ENCODE peak calls at places on chromosomes 2 and 18, in nine cellular contexts. A, Y, W, G, P, I, E, X and O are unnamed samples.

GRCh38 chr2:133324150-133324561 is 244.1 kb downstream of the NCKAP5 start:
- DNase-seq in G (no peak), I (no peak), A (no peak), E (no peak), X (no peak), W (no peak), Y (peak; percentile 93), P (no peak), O (no peak)

GRCh38 chr2:225334524-225334923 is 65.0 kb upstream of the NYAP2 start:
- DNase-seq in Y (no peak), P (no peak), X (no peak), W (peak; percentile 58), E (peak; percentile 42), I (no peak), G (no peak), A (no peak), O (no peak)

GRCh38 chr2:10124538-10125045 is 2.1 kb downstream of the RRM2 start:
- DNase-seq in P (no peak), W (peak; percentile 68), I (peak; percentile 13), G (no peak), Y (peak; percentile 82), X (no peak), E (peak; percentile 56), A (no peak), O (no peak)

GRCh38 chr2:231199219-231199618 is 788 bp downstream of the ARMC9 start:
- DNase-seq in A (no peak), I (no peak), W (no peak), X (no peak), G (no peak), P (no peak), E (no peak), Y (peak; percentile 52), O (no peak)

GRCh38 chr2:39068290-39068689 is 52.6 kb downstream of the SOS1 start:
- DNase-seq in W (no peak), A (no peak), P (no peak), X (no peak), E (no peak), G (no peak), I (no peak), Y (peak; percentile 61), O (no peak)

GRCh38 chr18:65359479-65359878 is 391.3 kb upstream of the CDH7 start:
- DNase-seq in Y (no peak), W (no peak), A (no peak), E (no peak), G (no peak), P (no peak), I (no peak), X (no peak), O (no peak)

GRCh38 chr2:167652401-167652800 is 595.0 kb downstream of the STK39 start:
- DNase-seq in Y (no peak), X (no peak), I (no peak), G (no peak), P (no peak), W (no peak), E (no peak), A (no peak), O (no peak)

GRCh38 chr2:111523009-111523408 is 361.0 kb downstream of the ANAPC1 start:
- DNase-seq in E (no peak), X (no peak), G (no peak), P (peak; percentile 54), Y (no peak), W (no peak), A (no peak), I (no peak), O (peak; percentile 34)

GRCh38 chr18:77103991-77104521 is 28.5 kb downstream of the MBP start:
- DNase-seq in Y (no peak), G (no peak), E (peak; percentile 11), W (no peak), P (no peak), X (no peak), A (peak; percentile 71), I (no peak), O (no peak)

GRCh38 chr18:13137939-13138821 is 80.4 kb upstream of the LDLRAD4 start:
- DNase-seq in A (no peak), I (peak; percentile 87), E (peak; percentile 51), P (peak; percentile 30), X (peak; percentile 80), Y (peak; percentile 8), W (peak; percentile 82), G (no peak), O (peak; percentile 44)

GRCh38 chr2:204453730-204454167 is 91.5 kb upstream of the PARD3B start:
- DNase-seq in I (peak; percentile 70), Y (no peak), X (peak; percentile 67), W (peak; percentile 9), P (peak; percentile 46), E (peak; percentile 23), A (peak; percentile 76), G (peak; percentile 82), O (peak; percentile 25)

GRCh38 chr2:147346142-147346541 is 498.7 kb upstream of the ACVR2A start:
- DNase-seq in X (no peak), E (no peak), I (no peak), P (no peak), A (no peak), Y (no peak), G (no peak), W (no peak), O (no peak)

GRCh38 chr2:19209575-19210341 is 148.7 kb downstream of the OSR1 start:
- DNase-seq in I (no peak), Y (no peak), G (no peak), A (no peak), W (no peak), X (no peak), E (no peak), P (no peak), O (no peak)

GRCh38 chr2:7812231-7812995 is 869.4 kb upstream of the ID2 start:
- DNase-seq in P (no peak), A (no peak), W (no peak), Y (peak; percentile 68), X (no peak), G (no peak), I (no peak), E (no peak), O (no peak)

GRCh38 chr2:171459498-171459897 is 25.5 kb downstream of the DCAF17 start:
- DNase-seq in W (no peak), G (no peak), E (no peak), A (no peak), I (no peak), Y (no peak), X (no peak), P (no peak), O (no peak)

GRCh38 chr2:27990030-27990590 is 99.6 kb downstream of the BABAM2 start:
- DNase-seq in I (no peak), X (no peak), A (no peak), W (no peak), G (no peak), E (no peak), Y (peak; percentile 2), P (no peak), O (no peak)

GRCh38 chr2:1856922-1857321 is 112.6 kb upstream of the PXDN start:
- DNase-seq in Y (peak; percentile 28), I (no peak), E (no peak), P (no peak), A (no peak), G (no peak), X (no peak), W (no peak), O (no peak)

GRCh38 chr2:88656690-88657089 is 29.4 kb upstream of the EIF2AK3 start:
- DNase-seq in G (no peak), E (no peak), I (no peak), Y (peak; percentile 62), X (no peak), A (no peak), W (no peak), P (no peak), O (no peak)

GRCh38 chr2:238203104-238203972 is at the start of gene ILKAP:
- DNase-seq in P (peak; percentile 92), E (peak; percentile 86), Y (peak; percentile 71), W (peak; percentile 92), X (peak; percentile 94), A (peak; percentile 97), I (peak; percentile 98), G (peak; percentile 96), O (peak; percentile 89)
- H3K27ac ChIP-seq in P (peak within 1 kb of the TSS; percentile 95), E (peak within 1 kb of the TSS; percentile 86), Y (peak within 1 kb of the TSS; percentile 72), W (peak within 1 kb of the TSS; percentile 83), X (peak within 1 kb of the TSS; percentile 91), A (peak within 1 kb of the TSS; percentile 75), I (peak within 1 kb of the TSS; percentile 80), G (peak within 1 kb of the TSS; percentile 94), O (peak within 1 kb of the TSS; percentile 98)

GRCh38 chr2:49940616-49941015 is 786.3 kb upstream of the FSHR start:
- DNase-seq in I (no peak), W (no peak), G (no peak), E (no peak), X (no peak), A (no peak), Y (no peak), P (no peak), O (no peak)
- H3K4me3 ChIP-seq in I (no peak overlapping the region), W (peak overlapping the region; percentile 1), G (no peak overlapping the region), E (no peak overlapping the region), X (peak overlapping the region; percentile 34), A (peak overlapping the region; percentile 54), Y (no peak overlapping the region), P (peak overlapping the region; percentile 13), O (no peak overlapping the region)

GRCh38 chr18:79400591-79401381 is 5.1 kb downstream of the NFATC1 start:
- DNase-seq in W (no peak), G (peak; percentile 78), X (peak; percentile 51), Y (no peak), A (peak; percentile 80), P (no peak), I (peak; percentile 88), E (no peak), O (peak; percentile 16)

GRCh38 chr18:79403723-79404566 is 8.2 kb downstream of the NFATC1 start:
- DNase-seq in E (no peak), I (peak; percentile 75), W (no peak), X (peak; percentile 43), A (peak; percentile 62), P (no peak), G (peak; percentile 76), Y (no peak), O (peak; percentile 9)

GRCh38 chr18:79402977-79403722 is 7.4 kb downstream of the NFATC1 start:
- DNase-seq in G (peak; percentile 94), I (peak; percentile 91), A (peak; percentile 88), W (peak; percentile 63), P (peak; percentile 79), X (peak; percentile 78), E (no peak), Y (no peak), O (peak; percentile 79)

GRCh38 chr18:79401494-79402208 is 5.9 kb downstream of the NFATC1 start:
- DNase-seq in W (no peak), E (no peak), P (no peak), G (peak; percentile 80), X (peak; percentile 45), Y (no peak), A (peak; percentile 76), I (peak; percentile 84), O (peak; percentile 10)

DNA sequence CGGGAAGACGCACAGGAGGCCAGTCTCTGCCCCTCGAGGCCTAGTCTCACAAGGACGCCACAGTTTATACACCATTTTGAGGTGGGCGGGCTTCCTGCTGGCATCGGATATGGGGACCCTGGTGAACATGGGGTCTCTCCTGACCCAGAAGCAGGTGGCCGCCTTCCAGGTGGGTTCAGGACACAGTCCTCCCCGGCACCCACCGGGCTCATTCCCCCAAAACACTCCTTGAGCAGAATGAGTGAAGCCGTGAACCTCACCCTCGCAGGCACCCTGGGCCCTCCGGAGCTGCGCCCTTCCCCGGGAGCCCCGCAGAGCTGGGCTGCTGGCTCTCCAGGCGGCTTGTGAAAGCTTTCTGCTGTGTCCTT is 6.5 kb downstream of the NFATC1 start:
- DNase-seq in W (no peak), Y (no peak), P (no peak), X (peak; percentile 47), G (peak; percentile 74), A (peak; percentile 63), I (peak; percentile 79), E (no peak), O (peak; percentile 13)
- H3K4me1 ChIP-seq in W (peaks cover 35% of the 10 kb centered on the region), Y (peaks cover 1% of the 10 kb centered on the region), P (peaks cover 34% of the 10 kb centered on the region), X (peaks cover 64% of the 10 kb centered on the region), G (no peaks in the 10 kb centered on the region), A (peaks cover 4% of the 10 kb centered on the region), I (peaks cover 60% of the 10 kb centered on the region), E (no peaks in the 10 kb centered on the region), O (peaks cover 65% of the 10 kb centered on the region)

GRCh38 chr2:195683174-195683573 is 26.1 kb downstream of the SLC39A10 start:
- DNase-seq in I (no peak), G (no peak), P (no peak), W (no peak), A (no peak), E (no peak), X (no peak), Y (peak; percentile 72), O (no peak)
- H3K27ac ChIP-seq in I (no peak overlapping the region), G (no peak overlapping the region), P (no peak overlapping the region), W (no peak overlapping the region), A (no peak overlapping the region), E (no peak overlapping the region), X (no peak overlapping the region), Y (no peak overlapping the region), O (no peak overlapping the region)